ENCODE peak calls at places on chromosome 1, in five cellular contexts. J is Calu3, U is HTR-8/SVneo, G is GOT3, D is GM18507. F is an unnamed sample.

GRCh38 chr1:224534731-224535130 is 81.4 kb upstream of the CNIH3 start:
- DNase-seq in J (no peak), U (no peak), G (no peak), D (no peak), F (no peak)

GRCh38 chr1:64242895-64243756 is 39.7 kb downstream of the UBE2U start:
- DNase-seq in J (no peak), U (no peak), G (no peak), D (no peak), F (no peak)

GRCh38 chr1:30757196-30757949 is at the start of gene LAPTM5:
- DNase-seq in J (no peak), U (no peak), G (no peak), D (no peak), F (no peak)

GRCh38 chr1:181397841-181398240 is 85.5 kb upstream of the CACNA1E start:
- DNase-seq in J (no peak), U (no peak), G (no peak), D (peak; percentile 23), F (peak; percentile 34)

GRCh38 chr1:3244539-3245315 is 175.7 kb downstream of the PRDM16 start:
- DNase-seq in J (no peak), U (no peak), G (no peak), D (no peak), F (no peak)

GRCh38 chr1:85319931-85320330 is 43.5 kb upstream of the BCL10 start:
- DNase-seq in J (no peak), U (no peak), G (no peak), D (no peak), F (no peak)

GRCh38 chr1:34578306-34578705 is 176.5 kb upstream of the GJB5 start:
- DNase-seq in J (no peak), U (no peak), G (no peak), D (no peak), F (no peak)

GRCh38 chr1:115242543-115242942 is 95.5 kb downstream of the NGF start:
- DNase-seq in J (no peak), U (no peak), G (no peak), D (no peak), F (no peak)

GRCh38 chr1:8238141-8239038 is 79.5 kb upstream of the SLC45A1 start:
- DNase-seq in J (no peak), U (no peak), G (no peak), D (no peak), F (no peak)

GRCh38 chr1:212699104-212699838 is 369 bp downstream of the BATF3 start:
- DNase-seq in J (peak; percentile 80), U (peak; percentile 62), G (no peak), D (no peak), F (no peak)

F was measured in GM12878.